ENCODE peak calls at places on chromosomes 13 and 19, in four cellular contexts. W is substantia nigra, I is GM12865, H is HT-29. L is an unnamed sample.

GRCh38 chr13:43180837-43181236 is 157.5 kb downstream of the DNAJC15 start:
- DNase-seq in I (peak), W (no peak), H (no peak), L (no peak)

GRCh38 chr19:35344511-35345031 is 3.1 kb upstream of the FFAR1 start:
- DNase-seq in W (no peak), H (no peak), I (no peak), L (no peak)

GRCh38 chr13:68047889-68048288 is 817.8 kb upstream of the PCDH9 start:
- DNase-seq in I (no peak), H (no peak), W (no peak), L (no peak)

GRCh38 chr19:45202637-45203036 is 24.1 kb downstream of the BLOC1S3 start:
- DNase-seq in W (no peak), H (no peak), I (no peak), L (no peak)

GRCh38 chr19:10288662-10289166 is 1.0 kb upstream of the ICAM5 start:
- DNase-seq in H (peak), I (peak), W (no peak), L (no peak)

GRCh38 chr19:58366576-58367430 is 4.3 kb upstream of the ZNF497 start:
- DNase-seq in I (no peak), H (no peak), W (no peak), L (no peak)

GRCh38 chr13:111007209-111007608 is 92.3 kb upstream of the ANKRD10 start:
- DNase-seq in H (no peak), W (no peak), I (peak), L (peak)

GRCh38 chr19:36041831-36042230 is 9.2 kb upstream of the CLIP3 start:
- DNase-seq in I (no peak), W (no peak), H (no peak), L (no peak)

GRCh38 chr19:35380450-35381124 is 9.7 kb downstream of the GPR42 start:
- DNase-seq in H (no peak), I (no peak), W (no peak), L (no peak)

GRCh38 chr19:49161987-49162386 is 4.4 kb downstream of the TRPM4 start:
- DNase-seq in W (no peak), H (no peak), I (no peak), L (no peak)

GRCh38 chr13:105627270-105627669 is 908.2 kb downstream of the EFNB2 start:
- DNase-seq in I (no peak), W (no peak), H (no peak), L (no peak)

GRCh38 chr13:60433505-60433904 is 36.5 kb downstream of the TDRD3 start:
- DNase-seq in I (no peak), H (no peak), W (no peak), L (no peak)

GRCh38 chr19:46481187-46481586 is 9.8 kb upstream of the PNMA8A start:
- DNase-seq in H (no peak), W (no peak), I (no peak), L (no peak)

GRCh38 chr19:44903602-44904425 is 1.8 kb upstream of the APOE start:
- DNase-seq in W (peak), H (peak), I (peak), L (peak)

GRCh38 chr19:18496167-18496979 is 25.5 kb downstream of the ELL start:
- DNase-seq in W (no peak), I (peak), H (peak), L (peak)

GRCh38 chr19:6509118-6509971 is 7.2 kb upstream of the TUBB4A start:
- DNase-seq in H (peak), W (peak), I (no peak), L (no peak)

GRCh38 chr13:61685683-61686013 is 270.0 kb upstream of the PCDH20 start:
- DNase-seq in I (peak), H (peak), W (no peak), L (no peak)

GRCh38 chr13:90448466-90449037 is 898.9 kb upstream of the MIR17HG start:
- DNase-seq in H (no peak), W (no peak), I (no peak), L (no peak)

GRCh38 chr19:28828276-28828870 is 384.6 kb downstream of the UQCRFS1 start:
- DNase-seq in I (no peak), H (no peak), W (no peak), L (no peak)

GRCh38 chr19:18905520-18906236 is 9.7 kb upstream of the CERS1 start:
- DNase-seq in I (no peak), W (no peak), H (no peak), L (no peak)

GRCh38 chr13:66461021-66461420 is 769.1 kb downstream of the PCDH9 start:
- DNase-seq in H (no peak), I (no peak), W (no peak), L (no peak)

GRCh38 chr19:45528149-45528743 is 21.0 kb downstream of the VASP start:
- DNase-seq in W (no peak), H (peak), I (no peak), L (no peak)